ENCODE peak calls at places on chromosome 6, in eight cellular contexts. Q is kidney, H is adrenal gland, J is pancreas, F is Panc1, S is PC-3, T is right lobe of liver, M is cardiac muscle cell. G is an unnamed sample.

GRCh38 chr6:21348462-21349195 is 244.9 kb upstream of the SOX4 start:
- DNase-seq in M (peak; percentile 64), H (no peak), J (no peak), F (peak; percentile 20), S (peak; percentile 68), Q (no peak), T (no peak), G (no peak)

GRCh38 chr6:163671791-163672190 is 257.3 kb downstream of the QKI start:
- DNase-seq in F (no peak), S (no peak), T (no peak), H (no peak), M (no peak), J (no peak), Q (no peak), G (no peak)

GRCh38 chr6:124040655-124041054 is 237.0 kb downstream of the NKAIN2 start:
- DNase-seq in M (no peak), Q (no peak), F (no peak), H (no peak), S (no peak), J (no peak), T (no peak), G (no peak)

GRCh38 chr6:34514593-34515472 is 41.3 kb downstream of the SPDEF start:
- DNase-seq in T (peak; percentile 47), S (no peak), M (peak; percentile 88), Q (no peak), J (no peak), F (no peak), H (no peak), G (no peak)

GRCh38 chr6:153790048-153790447 is 249.0 kb upstream of the OPRM1 start:
- DNase-seq in Q (no peak), M (peak; percentile 92), J (no peak), F (peak; percentile 42), S (peak; percentile 70), T (no peak), H (peak; percentile 16), G (no peak)

GRCh38 chr6:31740397-31741223 is 805 bp downstream of the MSH5 start:
- DNase-seq in S (no peak), T (peak; percentile 63), F (no peak), J (no peak), H (no peak), Q (no peak), M (no peak), G (no peak)

GRCh38 chr6:139371421-139372253 is 2.8 kb downstream of the CITED2 start:
- DNase-seq in M (peak; percentile 30), Q (no peak), J (no peak), H (no peak), F (no peak), T (no peak), S (peak; percentile 7), G (no peak)

GRCh38 chr6:56890683-56891429 is 64.1 kb upstream of the BEND6 start:
- DNase-seq in T (no peak), F (no peak), J (no peak), H (no peak), M (peak; percentile 88), Q (no peak), S (peak; percentile 71), G (peak; percentile 77)

GRCh38 chr6:11209941-11210340 is 22.5 kb downstream of the NEDD9 start:
- DNase-seq in M (peak; percentile 75), H (no peak), J (no peak), S (no peak), Q (no peak), F (no peak), T (no peak), G (no peak)

GRCh38 chr6:113076116-113076515 is 729.0 kb downstream of the RFPL4B start:
- DNase-seq in J (no peak), Q (no peak), M (no peak), F (no peak), H (no peak), S (no peak), T (no peak), G (no peak)

GRCh38 chr6:119110601-119111548 is 32.4 kb upstream of the FAM184A start:
- DNase-seq in F (peak; percentile 27), J (peak; percentile 58), H (peak; percentile 21), T (no peak), Q (no peak), M (peak; percentile 74), S (peak; percentile 73), G (no peak)

GRCh38 chr6:136031982-136032381 is 180.5 kb downstream of the PDE7B start:
- DNase-seq in F (no peak), S (peak; percentile 44), J (no peak), H (peak; percentile 33), M (peak; percentile 79), Q (no peak), T (no peak), G (no peak)

GRCh38 chr6:73209117-73209516 is 16.2 kb downstream of the KHDC1L start:
- DNase-seq in H (no peak), J (no peak), Q (no peak), T (no peak), S (no peak), F (no peak), M (no peak), G (no peak)

GRCh38 chr6:129643968-129644367 is 66.0 kb downstream of the ARHGAP18 start:
- DNase-seq in H (no peak), J (no peak), S (no peak), M (peak; percentile 18), Q (no peak), T (no peak), F (no peak), G (no peak)

GRCh38 chr6:1612386-1612893 is 2.7 kb downstream of the FOXC1 start:
- DNase-seq in Q (no peak), H (no peak), S (peak; percentile 19), J (no peak), F (no peak), T (no peak), M (no peak), G (no peak)

GRCh38 chr6:99016355-99016754 is 68.6 kb upstream of the FBXL4 start:
- DNase-seq in H (no peak), T (no peak), S (no peak), F (no peak), Q (no peak), J (no peak), M (no peak), G (no peak)

GRCh38 chr6:20427856-20428255 is 26.2 kb downstream of the E2F3 start:
- DNase-seq in Q (no peak), T (no peak), F (no peak), H (no peak), J (no peak), S (no peak), M (no peak), G (peak; percentile 59)

GRCh38 chr6:11196511-11197174 is 35.8 kb downstream of the NEDD9 start:
- DNase-seq in H (no peak), Q (no peak), M (peak; percentile 45), F (no peak), J (no peak), S (no peak), T (no peak), G (no peak)

GRCh38 chr6:149210376-149210775 is 107.1 kb upstream of the TAB2 start:
- DNase-seq in F (no peak), M (peak; percentile 74), J (no peak), H (no peak), Q (no peak), S (peak; percentile 10), T (no peak), G (no peak)

GRCh38 chr6:158316022-158316421 is 3.8 kb downstream of the TULP4 start:
- DNase-seq in T (no peak), J (no peak), M (no peak), Q (no peak), H (no peak), S (peak; percentile 61), F (no peak), G (no peak)

GRCh38 chr6:86010915-86011786 is 368.5 kb upstream of the SYNCRIP start:
- DNase-seq in H (no peak), T (no peak), M (no peak), F (no peak), Q (no peak), J (no peak), S (no peak), G (no peak)

GRCh38 chr6:72580281-72580940 is 41.5 kb upstream of the KCNQ5 start:
- DNase-seq in H (no peak), F (peak; percentile 76), J (peak; percentile 46), S (peak; percentile 68), M (peak; percentile 89), T (no peak), Q (no peak), G (no peak)

GRCh38 chr6:30348957-30349356 is 4.0 kb downstream of the RPP21 start:
- DNase-seq in F (no peak), H (no peak), J (no peak), M (no peak), Q (no peak), T (no peak), S (no peak), G (no peak)

DNA sequence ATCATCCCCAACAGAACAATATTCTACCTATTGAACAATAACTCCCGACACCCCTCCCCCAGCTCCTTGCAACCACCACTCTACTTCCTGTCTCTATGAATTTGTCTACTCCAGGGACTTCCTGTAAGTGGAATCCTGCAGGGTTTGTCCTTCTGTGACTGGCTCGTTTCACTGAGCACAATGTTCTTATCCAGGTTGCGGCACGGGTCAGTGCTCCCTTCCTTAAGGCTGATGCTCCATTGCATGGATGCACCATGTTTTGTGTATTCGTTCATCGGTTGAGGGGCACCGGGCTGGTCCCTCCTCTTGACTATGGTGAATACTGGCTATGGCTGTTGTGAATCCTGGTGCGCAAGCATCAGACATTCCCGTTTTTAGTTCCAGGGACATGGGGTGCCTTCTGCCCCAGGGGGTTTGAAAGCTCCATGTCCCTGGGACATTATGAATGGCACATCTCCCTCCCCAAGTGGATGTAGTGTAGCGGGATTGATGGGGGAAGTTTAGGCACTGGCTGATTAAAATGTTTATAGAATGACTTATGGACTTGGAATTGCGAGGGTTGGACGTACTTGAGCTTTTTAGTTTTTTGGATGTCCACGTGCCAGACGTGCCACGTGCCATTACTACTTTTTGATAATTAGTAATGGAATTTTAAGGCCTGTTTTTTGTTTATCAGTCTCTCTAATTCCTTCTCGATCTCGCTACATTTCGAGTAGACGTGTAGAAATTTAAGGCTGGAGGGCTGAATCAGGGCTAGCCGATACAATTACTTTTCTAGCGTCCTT is 163.0 kb downstream of the TBXT start:
- DNase-seq in F (no peak), T (no peak), S (no peak), Q (no peak), M (no peak), H (no peak), J (no peak), G (no peak)
- H3K4me3 ChIP-seq in F (no peak overlapping the region), T (no peak overlapping the region), S (no peak overlapping the region), Q (no peak overlapping the region), M (no peak overlapping the region), H (no peak overlapping the region), J (no peak overlapping the region), G (no peak overlapping the region)

GRCh38 chr6:53794073-53794719 is 609 bp upstream of the LRRC1 start:
- DNase-seq in F (peak; percentile 61), S (peak; percentile 75), Q (peak; percentile 81), M (peak; percentile 74), T (peak; percentile 74), H (peak; percentile 59), J (peak; percentile 57), G (no peak)
- TF ChIP-seq CTCF in F (peak; percentile 72), S (peak; percentile 47), Q (peak; percentile 39), M (peak; percentile 50), T (peak; percentile 18), H (peak; percentile 28), J (no peak), G (peak; percentile 15)

GRCh38 chr6:15498640-15499039 is 164.2 kb downstream of the DTNBP1 start:
- DNase-seq in F (no peak), M (no peak), Q (no peak), H (no peak), S (peak; percentile 91), J (no peak), T (no peak), G (no peak)
- H3K36me3 ChIP-seq in F (no peaks in the 10 kb centered on the region), M (no peaks in the 10 kb centered on the region), Q (peaks cover 6% of the 10 kb centered on the region), H (no peaks in the 10 kb centered on the region), S (peaks cover 9% of the 10 kb centered on the region), J (no peaks in the 10 kb centered on the region), T (no peaks in the 10 kb centered on the region), G (peaks cover 19% of the 10 kb centered on the region)

GRCh38 chr6:12290490-12290820 is 294 bp downstream of the EDN1 start:
- DNase-seq in S (no peak), J (no peak), T (no peak), H (no peak), F (no peak), Q (no peak), M (no peak), G (no peak)
- H3K4me3 ChIP-seq in S (peak overlapping the region; percentile 77), J (peak overlapping the region; percentile 7), T (peak overlapping the region; percentile 45), H (peak overlapping the region; percentile 49), F (peak overlapping the region; percentile 67), Q (peak overlapping the region; percentile 72), M (peak overlapping the region; percentile 34), G (peak overlapping the region; percentile 74)

G was measured in GM06990.